ENCODE peak calls at places on chromosomes 6 and 20, in six cellular contexts. L is HCEC 1CT; S is NCI-H510A; Y is ELR; O is activated T-helper 2 cell treated with anti-CD3 and anti-CD28 coated beads, Interferon-gamma antibody, Interleukin-2, Interleukin-4, amounts not matched to agents 10 μg/mL and 5 μg/mL and 100 μg/mL, durations not matched to agents 14 hours and 24 hours and 36 hours; W is midbrain. H is an unnamed sample.

GRCh38 chr6:167678102-167679101 is 148.3 kb upstream of the AFDN start:
- DNase-seq in S (no peak), Y (no peak), L (no peak), O (no peak), W (peak), H (no peak)

GRCh38 chr6:87152528-87152950 is 2.8 kb upstream of the ZNF292 start:
- DNase-seq in L (no peak), W (no peak), Y (peak), O (no peak), S (no peak), H (no peak)

GRCh38 chr6:7341989-7342742 is 29.2 kb upstream of the SSR1 start:
- DNase-seq in S (peak), L (no peak), O (no peak), Y (peak), W (no peak), H (no peak)

GRCh38 chr6:436308-437041 is 44.9 kb downstream of the IRF4 start:
- DNase-seq in S (no peak), Y (peak), L (no peak), W (no peak), O (no peak), H (no peak)

GRCh38 chr6:15327271-15327670 is 81.4 kb downstream of the JARID2 start:
- DNase-seq in O (peak), W (no peak), L (no peak), S (peak), Y (peak), H (no peak)

GRCh38 chr6:27141472-27142015 is 106.0 kb upstream of the PRSS16 start:
- DNase-seq in Y (no peak), W (no peak), L (no peak), O (no peak), S (no peak), H (no peak)

GRCh38 chr6:105875974-105876640 is 210.0 kb upstream of the PRDM1 start:
- DNase-seq in W (no peak), Y (no peak), L (no peak), O (no peak), S (no peak), H (no peak)

GRCh38 chr20:58127731-58128130 is 100.7 kb downstream of the ANKRD60 start:
- DNase-seq in O (no peak), W (no peak), Y (peak), L (no peak), S (no peak), H (no peak)

GRCh38 chr6:66993272-66993671 is 1286.2 kb upstream of the EYS start:
- DNase-seq in Y (no peak), O (no peak), W (no peak), L (no peak), S (no peak), H (no peak)

GRCh38 chr6:134031696-134032255 is 20.6 kb downstream of the SLC2A12 start:
- DNase-seq in S (no peak), O (no peak), L (peak), W (no peak), Y (peak), H (no peak)

GRCh38 chr6:152723398-152723797 is 25.7 kb downstream of the MYCT1 start:
- DNase-seq in O (no peak), W (no peak), L (peak), S (no peak), Y (peak), H (no peak)

GRCh38 chr6:7051780-7052440 is 55.9 kb upstream of the RREB1 start:
- DNase-seq in L (no peak), W (no peak), O (no peak), S (peak), Y (peak), H (no peak)

GRCh38 chr6:119129148-119129967 is 50.9 kb upstream of the FAM184A start:
- DNase-seq in O (no peak), S (peak), L (peak), Y (peak), W (peak), H (peak)

GRCh38 chr6:56628105-56628504 is 14.6 kb downstream of the DST start:
- DNase-seq in W (no peak), O (no peak), S (no peak), L (no peak), Y (no peak), H (no peak)

GRCh38 chr6:27772261-27773001 is 139.8 kb downstream of the OR2B2 start:
- DNase-seq in S (peak), W (peak), Y (peak), L (peak), O (peak), H (peak)

GRCh38 chr6:142162780-142163179 is 15.7 kb downstream of the VTA1 start:
- DNase-seq in L (no peak), O (no peak), S (no peak), Y (no peak), W (no peak), H (no peak)